ENCODE peak calls at places on chromosomes 16 and 17, in ten cellular contexts. B is epithelial cell of esophagus; C is fibroblast of villous mesenchyme; R is A549; K is AG04449; L is spleen; T is naive thymus-derived CD4-positive, alpha-beta T cell; O is GM06990; A is ovary; Q is NT2/D1. W is an unnamed sample.

GRCh38 chr16:86022381-86022960 is 123.5 kb downstream of the IRF8 start:
- DNase-seq in Q (no peak), L (no peak), K (no peak), T (no peak), B (no peak), C (no peak), R (no peak), A (no peak), O (no peak), W (no peak)

GRCh38 chr17:9517396-9517795 is 58.2 kb downstream of the STX8 start:
- DNase-seq in L (no peak), T (peak; percentile 32), O (no peak), K (no peak), Q (no peak), R (no peak), C (no peak), B (no peak), A (no peak), W (no peak)

GRCh38 chr17:73452056-73452455 is 140.3 kb upstream of the CDC42EP4 start:
- DNase-seq in B (no peak), R (no peak), O (no peak), L (no peak), Q (no peak), A (no peak), C (no peak), K (no peak), T (no peak), W (no peak)

GRCh38 chr16:24178496-24178895 is 77.6 kb upstream of the CACNG3 start:
- DNase-seq in O (no peak), B (peak; percentile 0), R (no peak), L (no peak), Q (no peak), A (no peak), K (no peak), T (no peak), C (no peak), W (no peak)

GRCh38 chr16:2196162-2196980 is at the start of gene CASKIN1:
- DNase-seq in B (no peak), K (no peak), A (no peak), O (no peak), R (no peak), Q (no peak), T (no peak), C (peak; percentile 16), L (no peak), W (no peak)

GRCh38 chr17:78359216-78359935 is 501 bp downstream of the SOCS3 start:
- DNase-seq in A (no peak), K (no peak), R (peak; percentile 81), O (no peak), T (no peak), Q (no peak), L (peak; percentile 88), C (peak; percentile 49), B (no peak), W (no peak)

GRCh38 chr17:2929881-2930533 is 133.4 kb downstream of the OR1D5 start:
- DNase-seq in C (peak; percentile 26), Q (peak; percentile 30), T (peak; percentile 3), A (no peak), L (no peak), K (no peak), R (peak; percentile 83), O (no peak), B (peak; percentile 60), W (no peak)

GRCh38 chr16:11253009-11253994 is 2.7 kb downstream of the SOCS1 start:
- DNase-seq in Q (no peak), B (no peak), C (peak; percentile 66), K (no peak), L (no peak), O (peak; percentile 52), R (no peak), A (no peak), T (no peak), W (no peak)

GRCh38 chr16:11610121-11610505 is 23.4 kb upstream of the LITAF start:
- DNase-seq in Q (no peak), A (no peak), O (no peak), R (no peak), C (no peak), B (no peak), K (no peak), T (no peak), L (peak; percentile 40), W (no peak)

GRCh38 chr16:11361751-11362742 is 16.8 kb downstream of the RMI2 start:
- DNase-seq in L (peak; percentile 75), Q (no peak), K (no peak), C (no peak), T (peak; percentile 29), B (no peak), A (no peak), R (no peak), O (peak; percentile 75), W (no peak)

GRCh38 chr16:51008037-51008436 is 143.0 kb downstream of the SALL1 start:
- DNase-seq in O (no peak), A (no peak), L (no peak), T (no peak), Q (no peak), R (no peak), C (no peak), K (no peak), B (no peak), W (no peak)

GRCh38 chr17:49165143-49165542 is 32.6 kb downstream of the B4GALNT2 start:
- DNase-seq in A (no peak), K (no peak), B (no peak), O (no peak), C (no peak), T (no peak), Q (no peak), L (no peak), R (no peak), W (no peak)

GRCh38 chr16:11914759-11915643 is 755 bp downstream of the GSPT1 start:
- DNase-seq in B (peak; percentile 51), O (peak; percentile 63), K (no peak), T (peak; percentile 33), Q (no peak), L (peak; percentile 92), A (peak; percentile 59), R (no peak), C (peak; percentile 47), W (no peak)

GRCh38 chr16:23967018-23967417 is 131.2 kb downstream of the PRKCB start:
- DNase-seq in C (no peak), T (no peak), B (no peak), R (no peak), K (no peak), O (no peak), A (peak; percentile 27), L (no peak), Q (no peak), W (no peak)

GRCh38 chr16:87443964-87444363 is 48.9 kb downstream of the ZCCHC14 start:
- DNase-seq in K (no peak), Q (no peak), L (no peak), C (no peak), R (no peak), O (no peak), A (no peak), B (no peak), T (no peak), W (no peak)

GRCh38 chr17:45395569-45396415 is 36.9 kb downstream of the ARHGAP27 start:
- DNase-seq in O (no peak), K (no peak), T (no peak), R (no peak), Q (no peak), L (no peak), C (no peak), B (no peak), A (no peak), W (no peak)
- H3K4me3 ChIP-seq in O (no peak overlapping the region), K (peak overlapping the region; percentile 51), T (no peak overlapping the region), R (no peak overlapping the region), Q (no peak overlapping the region), L (peak overlapping the region; percentile 33), C (peak overlapping the region; percentile 25), B (no peak overlapping the region), A (peak overlapping the region; percentile 24), W (no peak overlapping the region)

GRCh38 chr16:55655381-55655708 is 443 bp upstream of the SLC6A2 start:
- DNase-seq in A (no peak), L (no peak), Q (no peak), B (no peak), T (no peak), K (no peak), O (no peak), R (no peak), C (no peak), W (no peak)
- H3K4me3 ChIP-seq in A (no peak overlapping the region), L (no peak overlapping the region), Q (peak overlapping the region; percentile 38), B (peak overlapping the region; percentile 27), T (no peak overlapping the region), K (no peak overlapping the region), O (no peak overlapping the region), R (no peak overlapping the region), C (no peak overlapping the region), W (no peak overlapping the region)

GRCh38 chr16:65534121-65534528 is 412.3 kb upstream of the CDH11 start:
- DNase-seq in Q (no peak), R (no peak), K (no peak), B (peak; percentile 85), C (peak; percentile 10), O (no peak), A (no peak), L (no peak), T (no peak), W (no peak)
- H3K4me3 ChIP-seq in Q (no peak overlapping the region), R (no peak overlapping the region), K (no peak overlapping the region), B (no peak overlapping the region), C (no peak overlapping the region), O (no peak overlapping the region), A (no peak overlapping the region), L (no peak overlapping the region), T (no peak overlapping the region), W (no peak overlapping the region)

GRCh38 chr17:37429442-37429841 is 22.8 kb downstream of the TADA2A start:
- DNase-seq in K (no peak), L (no peak), R (no peak), Q (no peak), B (peak; percentile 50), A (no peak), O (no peak), T (no peak), C (no peak), W (no peak)

GRCh38 chr17:37432671-37433070 is 26.0 kb downstream of the TADA2A start:
- DNase-seq in R (no peak), Q (no peak), C (no peak), L (no peak), T (no peak), O (no peak), B (no peak), A (no peak), K (no peak), W (no peak)

GRCh38 chr17:37425268-37425667 is 18.6 kb downstream of the TADA2A start:
- DNase-seq in K (no peak), Q (no peak), B (no peak), R (no peak), A (no peak), C (no peak), T (no peak), L (no peak), O (no peak), W (no peak)

GRCh38 chr17:37429039-37429438 is 22.4 kb downstream of the TADA2A start:
- DNase-seq in T (no peak), R (no peak), Q (no peak), L (no peak), C (no peak), A (no peak), K (no peak), O (no peak), B (no peak), W (no peak)

GRCh38 chr17:37430051-37430591 is 23.4 kb downstream of the TADA2A start:
- DNase-seq in T (no peak), B (peak; percentile 94), L (no peak), A (no peak), Q (no peak), R (no peak), C (peak; percentile 25), O (peak; percentile 30), K (no peak), W (no peak)
- H3K4me3 ChIP-seq in T (no peak overlapping the region), B (no peak overlapping the region), L (no peak overlapping the region), A (no peak overlapping the region), Q (no peak overlapping the region), R (no peak overlapping the region), C (no peak overlapping the region), O (no peak overlapping the region), K (no peak overlapping the region), W (no peak overlapping the region)

W was measured in GM12864.